ENCODE peak calls at places on chromosomes 6 and 20, in nine cellular contexts. U, R, A, B, M, Y, W, D and C are unnamed samples.

GRCh38 chr20:63254536-63255384 is 497 bp upstream of the NKAIN4 start:
- DNase-seq in U (no peak), R (no peak), A (peak; percentile 52), B (no peak), M (no peak), Y (no peak), W (no peak), D (no peak), C (no peak)

GRCh38 chr6:40738551-40738950 is 151.4 kb upstream of the LRFN2 start:
- DNase-seq in U (no peak), R (no peak), A (no peak), B (no peak), M (no peak), Y (no peak), W (no peak), D (no peak), C (no peak)

GRCh38 chr6:105035299-105035698 is 78.4 kb downstream of the LIN28B start:
- DNase-seq in U (no peak), R (no peak), A (peak; percentile 74), B (no peak), M (no peak), Y (no peak), W (no peak), D (no peak), C (no peak)

GRCh38 chr6:36718560-36718959 is 20.9 kb downstream of the RAB44 start:
- DNase-seq in U (no peak), R (no peak), A (no peak), B (no peak), M (no peak), Y (no peak), W (no peak), D (no peak), C (no peak)

GRCh38 chr6:45661667-45662066 is 283.9 kb upstream of the SUPT3H start:
- DNase-seq in U (no peak), R (no peak), A (no peak), B (no peak), M (peak; percentile 84), Y (no peak), W (peak; percentile 72), D (no peak), C (no peak)

GRCh38 chr20:37816003-37816402 is 86.9 kb upstream of the VSTM2L start:
- DNase-seq in U (no peak), R (no peak), A (no peak), B (no peak), M (no peak), Y (no peak), W (no peak), D (no peak), C (no peak)

GRCh38 chr20:42435230-42435629 is 754.5 kb downstream of the PTPRT start:
- DNase-seq in U (no peak), R (no peak), A (no peak), B (no peak), M (no peak), Y (no peak), W (no peak), D (no peak), C (no peak)

GRCh38 chr6:126064257-126064993 is 78.1 kb downstream of the TRMT11 start:
- DNase-seq in U (no peak), R (no peak), A (no peak), B (no peak), M (peak; percentile 27), Y (no peak), W (no peak), D (no peak), C (no peak)

GRCh38 chr20:37071481-37071911 is 24.3 kb downstream of the RBL1 start:
- DNase-seq in U (no peak), R (no peak), A (no peak), B (no peak), M (peak; percentile 53), Y (no peak), W (peak; percentile 22), D (no peak), C (no peak)

GRCh38 chr6:105259912-105260889 is 80.4 kb upstream of the POPDC3 start:
- DNase-seq in U (no peak), R (no peak), A (peak; percentile 36), B (peak; percentile 38), M (peak; percentile 18), Y (no peak), W (no peak), D (no peak), C (no peak)

GRCh38 chr6:57021086-57021720 is 25.3 kb upstream of the KIAA1586 start:
- DNase-seq in U (no peak), R (no peak), A (peak; percentile 21), B (no peak), M (peak; percentile 33), Y (no peak), W (peak; percentile 73), D (no peak), C (no peak)

DNA sequence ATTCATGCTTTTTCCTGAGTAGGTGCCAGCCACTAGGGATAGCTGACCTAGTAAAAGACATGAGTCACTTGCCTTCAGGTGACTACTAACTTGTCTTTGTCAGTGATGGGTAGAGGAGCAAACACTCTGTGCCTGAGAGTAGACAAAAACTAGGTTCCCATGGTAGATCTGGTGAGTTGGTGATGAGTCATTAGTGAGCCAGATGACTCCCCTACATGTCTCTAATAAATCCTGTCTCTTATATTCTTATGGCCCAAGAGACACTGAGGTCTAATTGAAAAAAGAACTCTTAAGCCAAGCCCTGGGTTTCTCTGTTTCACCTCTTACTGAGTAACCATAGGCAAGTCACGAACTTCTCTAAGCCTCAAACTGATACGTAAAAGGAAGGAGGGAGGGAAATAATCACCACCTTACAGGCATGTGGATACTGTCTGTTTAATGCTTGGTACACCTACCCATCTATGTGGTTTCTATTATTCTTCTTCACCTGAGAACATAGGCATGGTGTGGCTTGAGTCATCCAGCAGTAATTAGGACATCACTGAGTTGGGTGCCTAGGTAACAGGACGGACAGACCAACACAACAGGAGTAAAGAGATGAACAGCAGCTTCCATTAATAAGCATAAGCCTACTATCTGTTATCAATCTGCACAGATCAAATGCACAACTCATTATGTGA is 20.3 kb downstream of the TTPAL start:
- DNase-seq in U (no peak), R (no peak), A (no peak), B (no peak), M (peak; percentile 98), Y (no peak), W (peak; percentile 93), D (no peak), C (no peak)
- H3K27ac ChIP-seq in U (no peak overlapping the region), R (no peak overlapping the region), A (no peak overlapping the region), B (no peak overlapping the region), M (peak overlapping the region; percentile 98), Y (peak overlapping the region; percentile 76), W (peak overlapping the region; percentile 88), D (no peak overlapping the region), C (no peak overlapping the region)

DNA sequence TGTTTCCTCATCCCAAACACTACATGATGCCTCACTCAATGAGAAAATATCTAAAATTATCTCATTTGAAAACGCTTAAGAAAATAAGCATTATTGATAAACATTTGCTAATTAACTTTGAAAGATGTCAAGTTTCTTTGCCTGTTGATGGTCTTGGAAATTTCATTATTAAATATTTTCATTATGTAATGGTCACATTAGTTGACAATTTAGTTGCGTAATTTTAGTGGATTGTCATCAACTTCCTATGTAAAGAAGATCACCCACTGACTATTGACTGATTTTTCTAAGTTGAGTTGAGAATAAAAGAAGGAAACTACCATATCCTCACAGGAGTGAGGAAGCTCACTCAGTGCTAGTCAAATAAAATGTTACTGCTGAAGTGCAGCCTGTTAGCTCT is 79.9 kb upstream of the LY86 start:
- DNase-seq in U (no peak), R (no peak), A (no peak), B (no peak), M (no peak), Y (no peak), W (no peak), D (no peak), C (no peak)
- H3K4me1 ChIP-seq in U (no peaks in the 10 kb centered on the region), R (no peaks in the 10 kb centered on the region), A (no peaks in the 10 kb centered on the region), B (no peaks in the 10 kb centered on the region), M (no peaks in the 10 kb centered on the region), Y (no peaks in the 10 kb centered on the region), W (no peaks in the 10 kb centered on the region), D (no peaks in the 10 kb centered on the region), C (no peaks in the 10 kb centered on the region)

GRCh38 chr6:165096868-165097267 is 212.5 kb downstream of the C6orf118 start:
- DNase-seq in U (no peak), R (no peak), A (no peak), B (no peak), M (no peak), Y (no peak), W (no peak), D (no peak), C (no peak)

GRCh38 chr6:165091121-165091785 is 218.2 kb downstream of the C6orf118 start:
- DNase-seq in U (no peak), R (no peak), A (no peak), B (no peak), M (no peak), Y (no peak), W (no peak), D (no peak), C (no peak)

GRCh38 chr6:165098165-165098564 is 211.2 kb downstream of the C6orf118 start:
- DNase-seq in U (no peak), R (no peak), A (no peak), B (no peak), M (no peak), Y (no peak), W (no peak), D (no peak), C (no peak)

GRCh38 chr6:165092881-165093595 is 216.4 kb downstream of the C6orf118 start:
- DNase-seq in U (no peak), R (no peak), A (no peak), B (no peak), M (no peak), Y (no peak), W (no peak), D (no peak), C (no peak)

GRCh38 chr6:165096209-165096608 is 213.2 kb downstream of the C6orf118 start:
- DNase-seq in U (no peak), R (no peak), A (no peak), B (no peak), M (no peak), Y (no peak), W (no peak), D (no peak), C (no peak)
- H3K9me3 ChIP-seq in U (peaks cover 76% of the 10 kb centered on the region), R (peaks cover 2% of the 10 kb centered on the region), A (peaks cover 9% of the 10 kb centered on the region), B (no peaks in the 10 kb centered on the region), M (no peaks in the 10 kb centered on the region), Y (no peaks in the 10 kb centered on the region), W (no peaks in the 10 kb centered on the region), D (no peaks in the 10 kb centered on the region), C (peaks cover 11% of the 10 kb centered on the region)

GRCh38 chr6:137764464-137764863 is 102.6 kb upstream of the TNFAIP3 start:
- DNase-seq in U (no peak), R (no peak), A (no peak), B (no peak), M (peak; percentile 86), Y (no peak), W (peak; percentile 28), D (no peak), C (no peak)

GRCh38 chr6:137763861-137764260 is 103.2 kb upstream of the TNFAIP3 start:
- DNase-seq in U (no peak), R (no peak), A (no peak), B (no peak), M (no peak), Y (no peak), W (no peak), D (no peak), C (no peak)

GRCh38 chr6:137765044-137765443 is 102.0 kb upstream of the TNFAIP3 start:
- DNase-seq in U (no peak), R (no peak), A (no peak), B (no peak), M (peak; percentile 8), Y (no peak), W (no peak), D (no peak), C (no peak)

GRCh38 chr6:137762168-137763090 is 104.6 kb upstream of the TNFAIP3 start:
- DNase-seq in U (no peak), R (no peak), A (no peak), B (no peak), M (no peak), Y (no peak), W (no peak), D (no peak), C (no peak)

GRCh38 chr6:137763436-137763835 is 103.6 kb upstream of the TNFAIP3 start:
- DNase-seq in U (no peak), R (no peak), A (no peak), B (no peak), M (no peak), Y (no peak), W (no peak), D (no peak), C (no peak)
- H3K27ac ChIP-seq in U (no peak overlapping the region), R (no peak overlapping the region), A (no peak overlapping the region), B (no peak overlapping the region), M (no peak overlapping the region), Y (no peak overlapping the region), W (no peak overlapping the region), D (no peak overlapping the region), C (no peak overlapping the region)